ENCODE peak calls at places on chromosomes 7 and 10, in nine cellular contexts. O, R, A, E, H, Q, L, T and M are unnamed samples.

GRCh38 chr10:128324058-128324457 is 197.8 kb upstream of the MKI67 start:
- DNase-seq in R (no peak), Q (no peak), L (no peak), T (peak), A (no peak), E (no peak), O (peak), H (peak), M (no peak)

GRCh38 chr10:114470956-114471905 is 66.9 kb upstream of the AFAP1L2 start:
- DNase-seq in H (peak), O (peak), A (peak), R (peak), L (peak), Q (peak), T (peak), E (peak), M (peak)

GRCh38 chr7:5425507-5426225 is 2.0 kb upstream of the TNRC18 start:
- DNase-seq in E (no peak), T (peak), H (peak), L (peak), Q (no peak), O (peak), A (peak), R (peak), M (peak)

GRCh38 chr10:13707156-13707881 is 120.6 kb downstream of the PRPF18 start:
- DNase-seq in O (peak), Q (no peak), A (peak), T (peak), L (peak), H (peak), R (peak), E (peak), M (peak)

GRCh38 chr7:28509256-28510021 is 97.1 kb downstream of the CREB5 start:
- DNase-seq in R (no peak), T (no peak), O (peak), E (no peak), L (peak), Q (no peak), A (no peak), H (no peak), M (peak)

GRCh38 chr10:349081-349480 is 213.8 kb downstream of the ZMYND11 start:
- DNase-seq in L (no peak), T (no peak), H (no peak), A (no peak), O (no peak), R (no peak), E (no peak), Q (no peak), M (no peak)

GRCh38 chr7:137778511-137778910 is 68.3 kb downstream of the DGKI start:
- DNase-seq in H (no peak), O (no peak), R (no peak), A (no peak), T (no peak), E (no peak), Q (no peak), L (no peak), M (no peak)

GRCh38 chr7:155298834-155299538 is 1.3 kb downstream of the INSIG1 start:
- DNase-seq in E (peak), A (peak), Q (peak), R (peak), L (peak), O (peak), T (peak), H (peak), M (peak)

GRCh38 chr10:58567652-58568051 is 55.0 kb downstream of the BICC1 start:
- DNase-seq in O (no peak), H (no peak), Q (no peak), L (no peak), E (no peak), R (no peak), T (no peak), A (no peak), M (no peak)

GRCh38 chr10:128178319-128178937 is 52.2 kb upstream of the MKI67 start:
- DNase-seq in O (peak), E (peak), T (peak), A (peak), R (peak), H (peak), Q (peak), L (peak), M (no peak)

GRCh38 chr7:17415955-17416354 is 117.5 kb downstream of the AHR start:
- DNase-seq in O (no peak), R (no peak), E (no peak), A (no peak), T (no peak), H (no peak), L (peak), Q (no peak), M (no peak)

GRCh38 chr10:72073677-72074412 is 14.5 kb downstream of the SPOCK2 start:
- DNase-seq in L (no peak), R (no peak), T (no peak), O (no peak), Q (no peak), H (no peak), A (no peak), E (no peak), M (no peak)

GRCh38 chr7:48087349-48087748 is 1.7 kb upstream of the UPP1 start:
- DNase-seq in H (no peak), O (no peak), E (no peak), A (peak), Q (no peak), R (peak), L (peak), T (peak), M (peak)

GRCh38 chr7:6476596-6477374 is 29.0 kb upstream of the DAGLB start:
- DNase-seq in E (no peak), A (no peak), R (no peak), T (no peak), L (no peak), O (no peak), Q (no peak), H (no peak), M (no peak)

GRCh38 chr7:108054537-108054936 is 51.6 kb upstream of the LAMB1 start:
- DNase-seq in O (no peak), L (no peak), R (peak), T (no peak), A (peak), H (no peak), E (no peak), Q (no peak), M (no peak)

GRCh38 chr7:80941206-80941758 is 22.4 kb upstream of the SEMA3C start:
- DNase-seq in Q (no peak), O (no peak), L (peak), A (no peak), H (peak), R (peak), T (no peak), E (no peak), M (peak)

GRCh38 chr10:11705687-11706086 is 36.5 kb upstream of the ECHDC3 start:
- DNase-seq in L (no peak), H (no peak), T (no peak), Q (no peak), O (no peak), A (no peak), R (no peak), E (no peak), M (no peak)

GRCh38 chr10:80164596-80164995 is 32.1 kb downstream of the PLAC9 start:
- DNase-seq in Q (no peak), T (no peak), E (no peak), A (no peak), H (no peak), R (no peak), L (no peak), O (no peak), M (no peak)

GRCh38 chr7:44615149-44615611 is 8.8 kb downstream of the OGDH start:
- DNase-seq in T (no peak), H (peak), O (no peak), Q (no peak), L (peak), R (no peak), A (peak), E (no peak), M (no peak)

GRCh38 chr7:98571006-98571405 is 46.1 kb upstream of the NPTX2 start:
- DNase-seq in T (no peak), H (no peak), Q (no peak), L (no peak), E (no peak), R (no peak), O (no peak), A (no peak), M (no peak)

GRCh38 chr7:93601363-93601762 is 26.8 kb upstream of the CALCR start:
- DNase-seq in E (no peak), A (no peak), Q (no peak), R (peak), T (peak), H (no peak), L (peak), O (peak), M (peak)

GRCh38 chr7:70764004-70764691 is 367.8 kb upstream of the GALNT17 start:
- DNase-seq in A (no peak), E (no peak), H (no peak), L (no peak), Q (no peak), O (no peak), R (no peak), T (no peak), M (no peak)

GRCh38 chr7:66145404-66145843 is 30.8 kb downstream of the CRCP start:
- DNase-seq in Q (no peak), A (no peak), L (no peak), T (no peak), E (no peak), O (no peak), H (no peak), R (no peak), M (no peak)

DNA sequence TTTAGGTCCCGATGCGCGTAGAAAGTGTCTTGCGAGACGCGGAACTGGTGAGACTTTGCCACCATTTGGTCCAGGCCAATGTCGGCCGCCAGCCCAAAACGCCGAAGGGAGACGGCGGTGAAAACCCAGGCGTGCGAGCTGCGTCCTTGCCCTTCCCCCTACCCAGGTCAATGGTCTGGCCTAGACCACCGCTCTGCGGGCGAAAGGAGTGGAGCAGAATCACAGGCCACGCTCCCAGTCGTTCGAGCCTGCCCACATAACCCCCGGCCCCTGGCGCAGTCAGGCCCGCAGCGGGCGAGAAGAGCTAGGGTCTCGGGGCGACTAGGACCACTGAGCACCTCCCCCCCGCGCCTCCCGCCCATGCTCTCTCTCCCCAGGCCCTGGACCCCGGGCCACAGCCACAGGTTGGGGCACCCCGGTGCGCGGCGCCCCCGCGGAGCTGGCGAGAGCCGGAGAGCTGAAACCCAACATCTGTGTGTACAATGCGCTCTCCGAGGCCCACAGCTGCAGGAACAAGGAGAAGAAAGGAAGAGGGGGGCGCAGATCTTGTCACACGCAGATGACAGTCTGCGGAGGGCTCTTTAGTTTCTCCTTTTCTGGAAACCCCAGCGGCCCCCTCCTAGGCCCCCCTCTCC is 354.8 kb downstream of the DNAJB6 start:
- DNase-seq in R (no peak), T (no peak), Q (no peak), L (no peak), E (peak), A (no peak), H (no peak), O (peak), M (no peak)
- TF ChIP-seq EZH2 in R (no peak), T (peak), Q (no peak), L (no peak), E (no peak), A (no peak), H (no peak), O (peak), M (peak)

GRCh38 chr7:150778014-150778737 is 22.0 kb downstream of the TMEM176B start:
- DNase-seq in R (peak), A (no peak), H (no peak), E (no peak), L (no peak), Q (peak), O (no peak), T (peak), M (no peak)

GRCh38 chr7:150780249-150780648 is 19.9 kb downstream of the TMEM176B start:
- DNase-seq in O (no peak), A (no peak), L (no peak), R (no peak), T (no peak), H (no peak), Q (no peak), E (no peak), M (no peak)

GRCh38 chr7:150781016-150781415 is 19.1 kb downstream of the TMEM176B start:
- DNase-seq in H (no peak), A (no peak), E (no peak), Q (no peak), L (no peak), T (no peak), R (no peak), O (no peak), M (peak)

GRCh38 chr7:150781961-150782360 is 18.2 kb downstream of the TMEM176B start:
- DNase-seq in L (no peak), E (no peak), A (no peak), Q (no peak), O (no peak), R (no peak), T (no peak), H (no peak), M (no peak)

DNA sequence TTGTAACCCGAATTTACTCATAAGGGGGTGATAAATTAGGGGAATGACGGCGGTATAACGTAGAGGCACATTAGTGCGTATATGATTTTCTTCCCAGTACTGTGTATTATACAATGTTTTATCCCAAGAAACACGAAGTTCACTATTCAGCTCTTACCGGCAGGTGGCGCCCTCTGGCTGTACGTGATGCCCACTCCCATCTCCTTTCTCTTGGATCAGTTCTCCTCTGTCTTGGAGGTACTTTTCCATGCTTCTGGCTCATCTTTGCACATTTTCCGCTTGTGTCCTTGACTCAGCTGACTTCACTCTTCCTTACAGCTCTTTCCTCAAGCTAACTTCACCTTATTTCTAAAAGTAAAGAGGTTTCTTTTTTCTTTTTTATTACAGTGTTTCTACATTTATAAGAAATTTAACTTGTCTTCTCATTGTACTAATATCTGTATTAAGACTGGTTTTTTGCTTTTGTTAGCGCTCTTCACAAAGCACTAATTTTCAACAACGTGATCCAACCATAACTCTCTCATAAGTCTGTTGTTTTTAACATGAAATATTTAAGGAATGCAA is 21.3 kb downstream of the TMEM176B start:
- DNase-seq in H (peak), T (peak), O (peak), Q (peak), R (peak), L (peak), A (peak), E (peak), M (peak)
- TF ChIP-seq CTCF in H (peak), T (peak), O (peak), Q (peak), R (peak), L (peak), A (peak), E (peak), M (peak)

GRCh38 chr7:1233328-1234048 is 816 bp downstream of the UNCX start:
- DNase-seq in T (peak), A (no peak), Q (no peak), E (no peak), R (no peak), L (no peak), O (peak), H (no peak), M (no peak)
- TF ChIP-seq EZH2 in T (peak), A (no peak), Q (no peak), E (no peak), R (no peak), L (peak), O (peak), H (peak), M (peak)

GRCh38 chr10:43042503-43043341 is 34.1 kb upstream of the RET start:
- DNase-seq in O (no peak), R (no peak), H (no peak), E (no peak), T (peak), L (no peak), Q (no peak), A (no peak), M (no peak)
- TF ChIP-seq CTCF in O (peak), R (peak), H (no peak), E (no peak), T (peak), L (no peak), Q (peak), A (no peak), M (peak)

DNA sequence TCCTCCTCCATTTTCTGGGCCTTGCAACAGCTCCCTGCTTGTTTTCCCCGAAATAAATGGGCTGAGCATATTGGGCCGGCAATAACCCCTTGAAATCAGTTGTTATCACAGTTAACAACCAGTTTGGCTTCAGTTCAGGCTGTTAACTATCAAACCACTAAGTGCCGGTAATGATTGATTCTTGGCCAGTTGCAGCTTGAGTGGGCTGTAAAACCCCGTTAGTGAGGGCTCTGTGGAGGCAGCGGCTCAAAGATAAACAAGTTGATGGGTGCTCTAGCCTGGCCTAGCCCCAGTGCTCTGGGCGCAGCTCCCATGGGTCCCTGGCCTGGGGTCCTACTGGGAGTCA is 8.3 kb downstream of the FGF8 start:
- DNase-seq in E (no peak), Q (no peak), L (no peak), R (no peak), H (no peak), T (no peak), O (no peak), A (no peak), M (no peak)
- TF ChIP-seq EZH2 in E (no peak), Q (no peak), L (no peak), R (no peak), H (no peak), T (no peak), O (no peak), A (no peak), M (no peak)

GRCh38 chr7:100786323-100786722 is 41.0 kb downstream of the EPHB4 start:
- DNase-seq in L (no peak), O (no peak), E (no peak), R (no peak), A (no peak), T (no peak), H (no peak), Q (no peak), M (no peak)
- TF ChIP-seq CTCF in L (no peak), O (no peak), E (no peak), R (no peak), A (no peak), T (no peak), H (no peak), Q (no peak), M (no peak)

DNA sequence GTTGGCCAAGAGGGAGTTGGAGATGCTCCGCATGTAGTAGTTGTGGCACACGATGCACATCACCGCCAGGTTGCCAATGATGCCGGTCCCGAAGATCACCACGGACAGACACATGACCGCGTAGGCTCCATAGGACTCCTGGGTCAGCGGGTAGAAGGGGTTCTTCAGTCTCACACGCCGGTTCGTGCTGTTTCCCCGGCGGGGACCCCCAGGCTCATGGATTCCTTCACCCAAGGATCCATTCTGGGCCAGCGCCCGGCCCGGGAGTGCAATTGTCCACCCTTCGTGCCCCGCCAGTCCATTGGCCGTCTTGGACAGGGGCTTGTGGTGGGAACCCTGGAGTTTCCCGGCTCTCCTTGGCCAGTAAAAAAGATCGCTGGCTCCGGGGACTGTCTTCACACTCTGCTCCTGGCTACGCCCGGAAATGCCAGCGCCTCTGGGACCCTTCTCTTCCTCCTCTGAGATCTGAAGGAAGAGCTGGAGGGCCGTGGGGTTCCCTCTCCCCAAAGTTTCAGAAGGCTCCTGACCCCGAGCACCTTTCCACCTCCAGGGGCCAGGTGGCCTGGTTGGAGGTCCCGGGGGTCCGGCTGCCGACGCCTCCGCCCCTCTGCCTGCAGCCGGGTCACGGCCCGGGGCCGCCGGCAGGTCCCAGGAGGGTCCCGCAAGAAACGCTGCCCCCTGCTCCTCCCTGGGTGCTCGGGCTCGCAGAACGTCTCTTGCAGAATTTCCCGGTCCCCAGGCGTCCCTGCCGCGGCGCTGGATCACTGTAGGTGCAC is 1.3 kb downstream of the GPR37 start:
- DNase-seq in L (no peak), Q (no peak), A (no peak), H (peak), T (peak), R (peak), E (no peak), O (peak), M (no peak)
- TF ChIP-seq EZH2 in L (no peak), Q (no peak), A (no peak), H (no peak), T (peak), R (no peak), E (no peak), O (peak), M (no peak)

GRCh38 chr7:105191329-105191728 is 177.3 kb downstream of the KMT2E start:
- DNase-seq in O (no peak), R (no peak), H (no peak), T (no peak), Q (no peak), L (no peak), E (no peak), A (no peak), M (no peak)
- TF ChIP-seq CTCF in O (no peak), R (no peak), H (no peak), T (no peak), Q (no peak), L (no peak), E (no peak), A (no peak), M (no peak)

GRCh38 chr10:123991622-123992570 is 100.3 kb upstream of the CPXM2 start:
- DNase-seq in Q (no peak), H (no peak), L (no peak), O (no peak), R (no peak), E (no peak), T (no peak), A (no peak), M (no peak)
- TF ChIP-seq EZH2 in Q (no peak), H (no peak), L (peak), O (no peak), R (no peak), E (no peak), T (peak), A (no peak), M (no peak)